ENCODE peak calls at places on chromosome 10, in eight cellular contexts. One of them, this sample, is unnamed.

GRCh38 chr10:12539350-12540164 is 190.2 kb downstream of the CAMK1D start:
- DNase-seq in suprapubic skin: peak; percentile 82
- DNase-seq in HT1080: no peak
- DNase-seq in NCI-H187: no peak
- DNase-seq in stimulated activated CD8-positive, alpha-beta memory T cell treated with anti-CD3 and anti-CD28 coated beads, Interleukin-2, amount 100 ng/mL, for 48 hours: no peak
- DNase-seq in germinal center: no peak
- DNase-seq in Kasumi-1: no peak
- DNase-seq in activated CD4-positive, alpha-beta T cell treated with anti-CD3 and anti-CD28 coated beads, Interleukin-2, amount 50 U/mL, for 48 hours: no peak
- DNase-seq in this sample: no peak

GRCh38 chr10:111455776-111456426 is 379.1 kb downstream of the ADRA2A start:
- DNase-seq in suprapubic skin: no peak
- DNase-seq in HT1080: no peak
- DNase-seq in NCI-H187: no peak
- DNase-seq in stimulated activated CD8-positive, alpha-beta memory T cell treated with anti-CD3 and anti-CD28 coated beads, Interleukin-2, amount 100 ng/mL, for 48 hours: no peak
- DNase-seq in germinal center: no peak
- DNase-seq in Kasumi-1: no peak
- DNase-seq in activated CD4-positive, alpha-beta T cell treated with anti-CD3 and anti-CD28 coated beads, Interleukin-2, amount 50 U/mL, for 48 hours: no peak
- DNase-seq in this sample: no peak

GRCh38 chr10:79066460-79067240 is 2.1 kb upstream of the ZMIZ1 start:
- DNase-seq in suprapubic skin: no peak
- DNase-seq in HT1080: peak; percentile 62
- DNase-seq in NCI-H187: no peak
- DNase-seq in stimulated activated CD8-positive, alpha-beta memory T cell treated with anti-CD3 and anti-CD28 coated beads, Interleukin-2, amount 100 ng/mL, for 48 hours: no peak
- DNase-seq in germinal center: no peak
- DNase-seq in Kasumi-1: peak; percentile 82
- DNase-seq in activated CD4-positive, alpha-beta T cell treated with anti-CD3 and anti-CD28 coated beads, Interleukin-2, amount 50 U/mL, for 48 hours: peak; percentile 23
- DNase-seq in this sample: no peak

GRCh38 chr10:121069061-121069850 is 218.1 kb downstream of the WDR11 start:
- DNase-seq in suprapubic skin: no peak
- DNase-seq in HT1080: peak; percentile 88
- DNase-seq in NCI-H187: no peak
- DNase-seq in stimulated activated CD8-positive, alpha-beta memory T cell treated with anti-CD3 and anti-CD28 coated beads, Interleukin-2, amount 100 ng/mL, for 48 hours: no peak
- DNase-seq in germinal center: no peak
- DNase-seq in Kasumi-1: no peak
- DNase-seq in activated CD4-positive, alpha-beta T cell treated with anti-CD3 and anti-CD28 coated beads, Interleukin-2, amount 50 U/mL, for 48 hours: no peak
- DNase-seq in this sample: no peak

GRCh38 chr10:95264227-95265051 is 26.4 kb downstream of the PDLIM1 start:
- DNase-seq in suprapubic skin: no peak
- DNase-seq in HT1080: no peak
- DNase-seq in NCI-H187: no peak
- DNase-seq in stimulated activated CD8-positive, alpha-beta memory T cell treated with anti-CD3 and anti-CD28 coated beads, Interleukin-2, amount 100 ng/mL, for 48 hours: no peak
- DNase-seq in germinal center: no peak
- DNase-seq in Kasumi-1: no peak
- DNase-seq in activated CD4-positive, alpha-beta T cell treated with anti-CD3 and anti-CD28 coated beads, Interleukin-2, amount 50 U/mL, for 48 hours: no peak
- DNase-seq in this sample: no peak

GRCh38 chr10:86058964-86059363 is 307.6 kb downstream of the GRID1 start:
- DNase-seq in suprapubic skin: peak; percentile 38
- DNase-seq in HT1080: peak; percentile 49
- DNase-seq in NCI-H187: no peak
- DNase-seq in stimulated activated CD8-positive, alpha-beta memory T cell treated with anti-CD3 and anti-CD28 coated beads, Interleukin-2, amount 100 ng/mL, for 48 hours: no peak
- DNase-seq in germinal center: no peak
- DNase-seq in Kasumi-1: no peak
- DNase-seq in activated CD4-positive, alpha-beta T cell treated with anti-CD3 and anti-CD28 coated beads, Interleukin-2, amount 50 U/mL, for 48 hours: no peak
- DNase-seq in this sample: no peak

GRCh38 chr10:86265236-86265876 is 101.2 kb downstream of the GRID1 start:
- DNase-seq in suprapubic skin: peak; percentile 70
- DNase-seq in HT1080: no peak
- DNase-seq in NCI-H187: no peak
- DNase-seq in stimulated activated CD8-positive, alpha-beta memory T cell treated with anti-CD3 and anti-CD28 coated beads, Interleukin-2, amount 100 ng/mL, for 48 hours: no peak
- DNase-seq in germinal center: no peak
- DNase-seq in Kasumi-1: no peak
- DNase-seq in activated CD4-positive, alpha-beta T cell treated with anti-CD3 and anti-CD28 coated beads, Interleukin-2, amount 50 U/mL, for 48 hours: no peak
- DNase-seq in this sample: no peak

GRCh38 chr10:118496525-118496924 is 98.9 kb downstream of the PRLHR start:
- DNase-seq in suprapubic skin: no peak
- DNase-seq in HT1080: no peak
- DNase-seq in NCI-H187: no peak
- DNase-seq in stimulated activated CD8-positive, alpha-beta memory T cell treated with anti-CD3 and anti-CD28 coated beads, Interleukin-2, amount 100 ng/mL, for 48 hours: no peak
- DNase-seq in germinal center: no peak
- DNase-seq in Kasumi-1: no peak
- DNase-seq in activated CD4-positive, alpha-beta T cell treated with anti-CD3 and anti-CD28 coated beads, Interleukin-2, amount 50 U/mL, for 48 hours: no peak
- DNase-seq in this sample: peak; percentile 15

GRCh38 chr10:6755891-6756460 is 175.9 kb upstream of the PRKCQ start:
- DNase-seq in suprapubic skin: no peak
- DNase-seq in HT1080: no peak
- DNase-seq in NCI-H187: no peak
- DNase-seq in stimulated activated CD8-positive, alpha-beta memory T cell treated with anti-CD3 and anti-CD28 coated beads, Interleukin-2, amount 100 ng/mL, for 48 hours: no peak
- DNase-seq in germinal center: no peak
- DNase-seq in Kasumi-1: no peak
- DNase-seq in activated CD4-positive, alpha-beta T cell treated with anti-CD3 and anti-CD28 coated beads, Interleukin-2, amount 50 U/mL, for 48 hours: no peak
- DNase-seq in this sample: no peak

GRCh38 chr10:114489521-114490310 is 85.4 kb upstream of the AFAP1L2 start:
- DNase-seq in suprapubic skin: no peak
- DNase-seq in HT1080: peak; percentile 10
- DNase-seq in NCI-H187: no peak
- DNase-seq in stimulated activated CD8-positive, alpha-beta memory T cell treated with anti-CD3 and anti-CD28 coated beads, Interleukin-2, amount 100 ng/mL, for 48 hours: no peak
- DNase-seq in germinal center: no peak
- DNase-seq in Kasumi-1: no peak
- DNase-seq in activated CD4-positive, alpha-beta T cell treated with anti-CD3 and anti-CD28 coated beads, Interleukin-2, amount 50 U/mL, for 48 hours: no peak
- DNase-seq in this sample: no peak

GRCh38 chr10:5927306-5927705 is 37.3 kb downstream of the FBH1 start:
- DNase-seq in suprapubic skin: no peak
- DNase-seq in HT1080: no peak
- DNase-seq in NCI-H187: no peak
- DNase-seq in stimulated activated CD8-positive, alpha-beta memory T cell treated with anti-CD3 and anti-CD28 coated beads, Interleukin-2, amount 100 ng/mL, for 48 hours: no peak
- DNase-seq in germinal center: no peak
- DNase-seq in Kasumi-1: no peak
- DNase-seq in activated CD4-positive, alpha-beta T cell treated with anti-CD3 and anti-CD28 coated beads, Interleukin-2, amount 50 U/mL, for 48 hours: no peak
- DNase-seq in this sample: no peak

GRCh38 chr10:80540136-80540535 is 2.4 kb downstream of the SH2D4B start:
- DNase-seq in suprapubic skin: peak; percentile 49
- DNase-seq in HT1080: no peak
- DNase-seq in NCI-H187: no peak
- DNase-seq in stimulated activated CD8-positive, alpha-beta memory T cell treated with anti-CD3 and anti-CD28 coated beads, Interleukin-2, amount 100 ng/mL, for 48 hours: no peak
- DNase-seq in germinal center: no peak
- DNase-seq in Kasumi-1: no peak
- DNase-seq in activated CD4-positive, alpha-beta T cell treated with anti-CD3 and anti-CD28 coated beads, Interleukin-2, amount 50 U/mL, for 48 hours: no peak
- DNase-seq in this sample: no peak

GRCh38 chr10:12644380-12645144 is 295.2 kb downstream of the CAMK1D start:
- DNase-seq in suprapubic skin: no peak
- DNase-seq in HT1080: peak; percentile 52
- DNase-seq in NCI-H187: no peak
- DNase-seq in stimulated activated CD8-positive, alpha-beta memory T cell treated with anti-CD3 and anti-CD28 coated beads, Interleukin-2, amount 100 ng/mL, for 48 hours: no peak
- DNase-seq in germinal center: no peak
- DNase-seq in Kasumi-1: no peak
- DNase-seq in activated CD4-positive, alpha-beta T cell treated with anti-CD3 and anti-CD28 coated beads, Interleukin-2, amount 50 U/mL, for 48 hours: peak; percentile 26
- DNase-seq in this sample: no peak

GRCh38 chr10:13877154-13877909 is 290.6 kb downstream of the PRPF18 start:
- DNase-seq in suprapubic skin: no peak
- DNase-seq in HT1080: no peak
- DNase-seq in NCI-H187: no peak
- DNase-seq in stimulated activated CD8-positive, alpha-beta memory T cell treated with anti-CD3 and anti-CD28 coated beads, Interleukin-2, amount 100 ng/mL, for 48 hours: no peak
- DNase-seq in germinal center: no peak
- DNase-seq in Kasumi-1: no peak
- DNase-seq in activated CD4-positive, alpha-beta T cell treated with anti-CD3 and anti-CD28 coated beads, Interleukin-2, amount 50 U/mL, for 48 hours: no peak
- DNase-seq in this sample: no peak

GRCh38 chr10:128161031-128161430 is 34.8 kb upstream of the MKI67 start:
- DNase-seq in suprapubic skin: peak; percentile 21
- DNase-seq in HT1080: no peak
- DNase-seq in NCI-H187: no peak
- DNase-seq in stimulated activated CD8-positive, alpha-beta memory T cell treated with anti-CD3 and anti-CD28 coated beads, Interleukin-2, amount 100 ng/mL, for 48 hours: no peak
- DNase-seq in germinal center: peak; percentile 57
- DNase-seq in Kasumi-1: peak; percentile 66
- DNase-seq in activated CD4-positive, alpha-beta T cell treated with anti-CD3 and anti-CD28 coated beads, Interleukin-2, amount 50 U/mL, for 48 hours: no peak
- DNase-seq in this sample: no peak

GRCh38 chr10:42962120-42962901 is 114.6 kb upstream of the RET start:
- DNase-seq in suprapubic skin: peak; percentile 76
- DNase-seq in HT1080: no peak
- DNase-seq in NCI-H187: no peak
- DNase-seq in stimulated activated CD8-positive, alpha-beta memory T cell treated with anti-CD3 and anti-CD28 coated beads, Interleukin-2, amount 100 ng/mL, for 48 hours: no peak
- DNase-seq in germinal center: no peak
- DNase-seq in Kasumi-1: peak; percentile 52
- DNase-seq in activated CD4-positive, alpha-beta T cell treated with anti-CD3 and anti-CD28 coated beads, Interleukin-2, amount 50 U/mL, for 48 hours: no peak
- DNase-seq in this sample: no peak

GRCh38 chr10:7507887-7508726 is 97.3 kb upstream of the SFMBT2 start:
- DNase-seq in suprapubic skin: no peak
- DNase-seq in HT1080: no peak
- DNase-seq in NCI-H187: no peak
- DNase-seq in stimulated activated CD8-positive, alpha-beta memory T cell treated with anti-CD3 and anti-CD28 coated beads, Interleukin-2, amount 100 ng/mL, for 48 hours: no peak
- DNase-seq in germinal center: peak; percentile 33
- DNase-seq in Kasumi-1: peak; percentile 99
- DNase-seq in activated CD4-positive, alpha-beta T cell treated with anti-CD3 and anti-CD28 coated beads, Interleukin-2, amount 50 U/mL, for 48 hours: peak; percentile 18
- DNase-seq in this sample: peak; percentile 33

GRCh38 chr10:74898201-74898976 is 72.0 kb downstream of the KAT6B start:
- DNase-seq in suprapubic skin: no peak
- DNase-seq in HT1080: peak; percentile 41
- DNase-seq in NCI-H187: no peak
- DNase-seq in stimulated activated CD8-positive, alpha-beta memory T cell treated with anti-CD3 and anti-CD28 coated beads, Interleukin-2, amount 100 ng/mL, for 48 hours: no peak
- DNase-seq in germinal center: no peak
- DNase-seq in Kasumi-1: peak; percentile 33
- DNase-seq in activated CD4-positive, alpha-beta T cell treated with anti-CD3 and anti-CD28 coated beads, Interleukin-2, amount 50 U/mL, for 48 hours: peak; percentile 48
- DNase-seq in this sample: no peak

GRCh38 chr10:56547163-56547562 is 186.1 kb upstream of the ZWINT start:
- DNase-seq in suprapubic skin: no peak
- DNase-seq in HT1080: no peak
- DNase-seq in NCI-H187: no peak
- DNase-seq in stimulated activated CD8-positive, alpha-beta memory T cell treated with anti-CD3 and anti-CD28 coated beads, Interleukin-2, amount 100 ng/mL, for 48 hours: no peak
- DNase-seq in germinal center: no peak
- DNase-seq in Kasumi-1: no peak
- DNase-seq in activated CD4-positive, alpha-beta T cell treated with anti-CD3 and anti-CD28 coated beads, Interleukin-2, amount 50 U/mL, for 48 hours: no peak
- DNase-seq in this sample: no peak

GRCh38 chr10:88953662-88954061 is 1.1 kb upstream of the ACTA2 start:
- DNase-seq in suprapubic skin: no peak
- DNase-seq in HT1080: no peak
- DNase-seq in NCI-H187: no peak
- DNase-seq in stimulated activated CD8-positive, alpha-beta memory T cell treated with anti-CD3 and anti-CD28 coated beads, Interleukin-2, amount 100 ng/mL, for 48 hours: no peak
- DNase-seq in germinal center: no peak
- DNase-seq in Kasumi-1: peak; percentile 18
- DNase-seq in activated CD4-positive, alpha-beta T cell treated with anti-CD3 and anti-CD28 coated beads, Interleukin-2, amount 50 U/mL, for 48 hours: no peak
- DNase-seq in this sample: no peak

GRCh38 chr10:50653142-50653541 is 29.4 kb upstream of the SGMS1 start:
- DNase-seq in suprapubic skin: no peak
- DNase-seq in HT1080: no peak
- DNase-seq in NCI-H187: no peak
- DNase-seq in stimulated activated CD8-positive, alpha-beta memory T cell treated with anti-CD3 and anti-CD28 coated beads, Interleukin-2, amount 100 ng/mL, for 48 hours: no peak
- DNase-seq in germinal center: peak; percentile 29
- DNase-seq in Kasumi-1: peak; percentile 66
- DNase-seq in activated CD4-positive, alpha-beta T cell treated with anti-CD3 and anti-CD28 coated beads, Interleukin-2, amount 50 U/mL, for 48 hours: no peak
- DNase-seq in this sample: peak; percentile 34

GRCh38 chr10:2994562-2994961 is 72.8 kb upstream of the PFKP start:
- DNase-seq in suprapubic skin: no peak
- DNase-seq in HT1080: no peak
- DNase-seq in NCI-H187: no peak
- DNase-seq in stimulated activated CD8-positive, alpha-beta memory T cell treated with anti-CD3 and anti-CD28 coated beads, Interleukin-2, amount 100 ng/mL, for 48 hours: no peak
- DNase-seq in germinal center: no peak
- DNase-seq in Kasumi-1: no peak
- DNase-seq in activated CD4-positive, alpha-beta T cell treated with anti-CD3 and anti-CD28 coated beads, Interleukin-2, amount 50 U/mL, for 48 hours: no peak
- DNase-seq in this sample: no peak

GRCh38 chr10:89171996-89172395 is 35.1 kb downstream of the CH25H start:
- DNase-seq in suprapubic skin: no peak
- DNase-seq in HT1080: no peak
- DNase-seq in NCI-H187: no peak
- DNase-seq in stimulated activated CD8-positive, alpha-beta memory T cell treated with anti-CD3 and anti-CD28 coated beads, Interleukin-2, amount 100 ng/mL, for 48 hours: no peak
- DNase-seq in germinal center: no peak
- DNase-seq in Kasumi-1: no peak
- DNase-seq in activated CD4-positive, alpha-beta T cell treated with anti-CD3 and anti-CD28 coated beads, Interleukin-2, amount 50 U/mL, for 48 hours: no peak
- DNase-seq in this sample: no peak

GRCh38 chr10:11163990-11164805 is 146.5 kb downstream of the CELF2 start:
- DNase-seq in suprapubic skin: no peak
- DNase-seq in HT1080: no peak
- DNase-seq in NCI-H187: no peak
- DNase-seq in stimulated activated CD8-positive, alpha-beta memory T cell treated with anti-CD3 and anti-CD28 coated beads, Interleukin-2, amount 100 ng/mL, for 48 hours: no peak
- DNase-seq in germinal center: no peak
- DNase-seq in Kasumi-1: peak; percentile 55
- DNase-seq in activated CD4-positive, alpha-beta T cell treated with anti-CD3 and anti-CD28 coated beads, Interleukin-2, amount 50 U/mL, for 48 hours: no peak
- DNase-seq in this sample: peak; percentile 69

GRCh38 chr10:45075821-45076220 is 75.1 kb downstream of the ZNF22 start:
- DNase-seq in suprapubic skin: no peak
- DNase-seq in HT1080: no peak
- DNase-seq in NCI-H187: no peak
- DNase-seq in stimulated activated CD8-positive, alpha-beta memory T cell treated with anti-CD3 and anti-CD28 coated beads, Interleukin-2, amount 100 ng/mL, for 48 hours: no peak
- DNase-seq in germinal center: no peak
- DNase-seq in Kasumi-1: no peak
- DNase-seq in activated CD4-positive, alpha-beta T cell treated with anti-CD3 and anti-CD28 coated beads, Interleukin-2, amount 50 U/mL, for 48 hours: no peak
- DNase-seq in this sample: no peak

GRCh38 chr10:818526-819220 is 112.8 kb downstream of the LARP4B start:
- DNase-seq in suprapubic skin: no peak
- DNase-seq in HT1080: no peak
- DNase-seq in NCI-H187: no peak
- DNase-seq in stimulated activated CD8-positive, alpha-beta memory T cell treated with anti-CD3 and anti-CD28 coated beads, Interleukin-2, amount 100 ng/mL, for 48 hours: no peak
- DNase-seq in germinal center: no peak
- DNase-seq in Kasumi-1: no peak
- DNase-seq in activated CD4-positive, alpha-beta T cell treated with anti-CD3 and anti-CD28 coated beads, Interleukin-2, amount 50 U/mL, for 48 hours: no peak
- DNase-seq in this sample: no peak

GRCh38 chr10:32943854-32944661 is 14.0 kb downstream of the ITGB1 start:
- DNase-seq in suprapubic skin: no peak
- DNase-seq in HT1080: no peak
- DNase-seq in NCI-H187: no peak
- DNase-seq in stimulated activated CD8-positive, alpha-beta memory T cell treated with anti-CD3 and anti-CD28 coated beads, Interleukin-2, amount 100 ng/mL, for 48 hours: no peak
- DNase-seq in germinal center: no peak
- DNase-seq in Kasumi-1: no peak
- DNase-seq in activated CD4-positive, alpha-beta T cell treated with anti-CD3 and anti-CD28 coated beads, Interleukin-2, amount 50 U/mL, for 48 hours: no peak
- DNase-seq in this sample: no peak

GRCh38 chr10:43197834-43198681 is 59.8 kb downstream of the CSGALNACT2 start:
- DNase-seq in suprapubic skin: peak; percentile 75
- DNase-seq in HT1080: peak; percentile 32
- DNase-seq in NCI-H187: no peak
- DNase-seq in stimulated activated CD8-positive, alpha-beta memory T cell treated with anti-CD3 and anti-CD28 coated beads, Interleukin-2, amount 100 ng/mL, for 48 hours: no peak
- DNase-seq in germinal center: peak; percentile 43
- DNase-seq in Kasumi-1: peak; percentile 46
- DNase-seq in activated CD4-positive, alpha-beta T cell treated with anti-CD3 and anti-CD28 coated beads, Interleukin-2, amount 50 U/mL, for 48 hours: peak; percentile 41
- DNase-seq in this sample: peak; percentile 67

GRCh38 chr10:91316486-91316885 is 93.7 kb upstream of the HECTD2 start:
- DNase-seq in suprapubic skin: no peak
- DNase-seq in HT1080: no peak
- DNase-seq in NCI-H187: no peak
- DNase-seq in stimulated activated CD8-positive, alpha-beta memory T cell treated with anti-CD3 and anti-CD28 coated beads, Interleukin-2, amount 100 ng/mL, for 48 hours: no peak
- DNase-seq in germinal center: no peak
- DNase-seq in Kasumi-1: no peak
- DNase-seq in activated CD4-positive, alpha-beta T cell treated with anti-CD3 and anti-CD28 coated beads, Interleukin-2, amount 50 U/mL, for 48 hours: no peak
- DNase-seq in this sample: no peak

GRCh38 chr10:69801434-69802315 is at the start of gene COL13A1:
- DNase-seq in suprapubic skin: no peak
- DNase-seq in HT1080: peak; percentile 92
- DNase-seq in NCI-H187: peak; percentile 25
- DNase-seq in stimulated activated CD8-positive, alpha-beta memory T cell treated with anti-CD3 and anti-CD28 coated beads, Interleukin-2, amount 100 ng/mL, for 48 hours: no peak
- DNase-seq in germinal center: no peak
- DNase-seq in Kasumi-1: peak; percentile 48
- DNase-seq in activated CD4-positive, alpha-beta T cell treated with anti-CD3 and anti-CD28 coated beads, Interleukin-2, amount 50 U/mL, for 48 hours: no peak
- DNase-seq in this sample: no peak

GRCh38 chr10:5265139-5265538 is 68.5 kb downstream of the AKR1C4 start:
- DNase-seq in suprapubic skin: no peak
- DNase-seq in HT1080: no peak
- DNase-seq in NCI-H187: no peak
- DNase-seq in stimulated activated CD8-positive, alpha-beta memory T cell treated with anti-CD3 and anti-CD28 coated beads, Interleukin-2, amount 100 ng/mL, for 48 hours: no peak
- DNase-seq in germinal center: no peak
- DNase-seq in Kasumi-1: no peak
- DNase-seq in activated CD4-positive, alpha-beta T cell treated with anti-CD3 and anti-CD28 coated beads, Interleukin-2, amount 50 U/mL, for 48 hours: no peak
- DNase-seq in this sample: no peak

GRCh38 chr10:58026036-58026435 is 241.7 kb downstream of the IPMK start:
- DNase-seq in suprapubic skin: no peak
- DNase-seq in HT1080: no peak
- DNase-seq in NCI-H187: no peak
- DNase-seq in stimulated activated CD8-positive, alpha-beta memory T cell treated with anti-CD3 and anti-CD28 coated beads, Interleukin-2, amount 100 ng/mL, for 48 hours: no peak
- DNase-seq in germinal center: no peak
- DNase-seq in Kasumi-1: no peak
- DNase-seq in activated CD4-positive, alpha-beta T cell treated with anti-CD3 and anti-CD28 coated beads, Interleukin-2, amount 50 U/mL, for 48 hours: no peak
- DNase-seq in this sample: no peak

GRCh38 chr10:132036153-132036886 is 29.4 kb upstream of the JAKMIP3 start:
- DNase-seq in suprapubic skin: no peak
- DNase-seq in HT1080: no peak
- DNase-seq in NCI-H187: no peak
- DNase-seq in stimulated activated CD8-positive, alpha-beta memory T cell treated with anti-CD3 and anti-CD28 coated beads, Interleukin-2, amount 100 ng/mL, for 48 hours: no peak
- DNase-seq in germinal center: no peak
- DNase-seq in Kasumi-1: no peak
- DNase-seq in activated CD4-positive, alpha-beta T cell treated with anti-CD3 and anti-CD28 coated beads, Interleukin-2, amount 50 U/mL, for 48 hours: no peak
- DNase-seq in this sample: no peak

This sample was measured in stimulated activated effector memory CD8-positive, alpha-beta T cell treated with anti-CD3 and anti-CD28 coated beads, Interleukin-12 subunit alpha, Interleukin-12 subunit beta, amount 100 ng/mL, for 72 hours.